ENCODE peak calls at places on chromosome X, in six cellular contexts. Z is GM23338; M is BE2C; N is pancreas; X is CD8-positive, alpha-beta T cell; K is left ventricle myocardium inferior. B is an unnamed sample.

GRCh38 chrX:71622347-71623104 is 4.2 kb upstream of the CXCR3 start:
- DNase-seq in K (peak; percentile 77), N (peak; percentile 74), X (peak; percentile 39), Z (peak; percentile 39), M (peak; percentile 40), B (peak; percentile 89)

GRCh38 chrX:133749951-133750350 is 235.4 kb downstream of the GPC3 start:
- DNase-seq in M (no peak), X (no peak), K (no peak), N (no peak), Z (no peak), B (no peak)

GRCh38 chrX:48972214-48973164 is 845 bp upstream of the KCND1 start:
- DNase-seq in X (no peak), N (no peak), M (peak; percentile 47), Z (peak; percentile 71), K (no peak), B (no peak)

GRCh38 chrX:104565791-104566687 is at the start of gene IL1RAPL2:
- DNase-seq in Z (peak; percentile 86), N (peak; percentile 52), K (no peak), X (no peak), M (peak; percentile 28), B (peak; percentile 48)

GRCh38 chrX:28847423-28847822 is 260.2 kb downstream of the IL1RAPL1 start:
- DNase-seq in Z (no peak), N (no peak), K (peak; percentile 25), M (no peak), X (no peak), B (no peak)

GRCh38 chrX:78708171-78708570 is 39.3 kb upstream of the LPAR4 start:
- DNase-seq in N (no peak), Z (peak; percentile 55), X (no peak), K (no peak), M (no peak), B (no peak)

GRCh38 chrX:29604381-29604780 is 611.0 kb upstream of the MAGEB2 start:
- DNase-seq in X (no peak), Z (no peak), K (no peak), N (no peak), M (no peak), B (no peak)

GRCh38 chrX:153400146-153401132 is 711 bp downstream of the PNMA6E start:
- DNase-seq in X (peak; percentile 15), K (no peak), Z (peak; percentile 76), N (no peak), M (peak; percentile 72), B (no peak)

GRCh38 chrX:76454456-76454927 is 27.0 kb downstream of the MAGEE1 start:
- DNase-seq in N (no peak), X (no peak), K (no peak), Z (peak; percentile 64), M (no peak), B (no peak)

GRCh38 chrX:5586726-5587125 is 641.9 kb downstream of the NLGN4X start:
- DNase-seq in N (no peak), K (no peak), X (no peak), Z (no peak), M (no peak), B (no peak)

GRCh38 chrX:21683910-21684309 is 25.8 kb upstream of the KLHL34 start:
- DNase-seq in K (no peak), X (no peak), N (no peak), M (no peak), Z (no peak), B (no peak)

GRCh38 chrX:100731441-100732281 is at the start of gene SYTL4:
- DNase-seq in N (peak; percentile 42), K (peak; percentile 23), Z (peak; percentile 60), X (no peak), M (no peak), B (peak; percentile 63)

GRCh38 chrX:110671068-110671803 is 124.4 kb downstream of the CHRDL1 start:
- DNase-seq in M (no peak), N (no peak), X (no peak), K (no peak), Z (no peak), B (no peak)

GRCh38 chrX:152646961-152647360 is 9.3 kb downstream of the GABRQ start:
- DNase-seq in M (no peak), Z (no peak), K (no peak), X (no peak), N (no peak), B (no peak)

GRCh38 chrX:43559643-43560042 is 96.5 kb upstream of the MAOA start:
- DNase-seq in Z (peak; percentile 69), M (peak; percentile 26), K (peak; percentile 13), N (no peak), X (peak; percentile 2), B (peak; percentile 12)

GRCh38 chrX:67749536-67749935 is 205.7 kb downstream of the AR start:
- DNase-seq in Z (no peak), N (no peak), X (no peak), M (no peak), K (no peak), B (no peak)

GRCh38 chrX:38627683-38628082 is 66.3 kb downstream of the TSPAN7 start:
- DNase-seq in Z (peak; percentile 76), M (peak; percentile 23), X (no peak), K (no peak), N (no peak), B (no peak)

GRCh38 chrX:11886745-11887144 is 128.7 kb downstream of the MSL3 start:
- DNase-seq in N (no peak), Z (no peak), M (no peak), X (no peak), K (no peak), B (no peak)

GRCh38 chrX:3639236-3639635 is 74.2 kb downstream of the PRKX start:
- DNase-seq in N (no peak), Z (no peak), X (no peak), M (no peak), K (no peak), B (no peak)

GRCh38 chrX:24767557-24767956 is 73.8 kb downstream of the POLA1 start:
- DNase-seq in Z (no peak), M (no peak), N (no peak), X (no peak), K (no peak), B (no peak)

GRCh38 chrX:17459008-17459407 is 84.0 kb downstream of the NHS start:
- DNase-seq in K (peak; percentile 15), M (no peak), X (no peak), N (no peak), Z (no peak), B (no peak)

GRCh38 chrX:130184857-130185256 is 13.1 kb downstream of the RAB33A start:
- DNase-seq in X (no peak), N (no peak), M (no peak), Z (no peak), K (no peak), B (no peak)

GRCh38 chrX:144293229-144293628 is 409.4 kb downstream of the UBE2NL start:
- DNase-seq in N (no peak), K (no peak), X (no peak), M (no peak), Z (no peak), B (no peak)

GRCh38 chrX:139828037-139828436 is 104.8 kb downstream of the ATP11C start:
- DNase-seq in N (no peak), Z (no peak), M (no peak), X (no peak), K (no peak), B (no peak)

GRCh38 chrX:19875051-19875432 is 12.4 kb downstream of the SH3KBP1 start:
- DNase-seq in M (no peak), K (no peak), N (no peak), X (no peak), Z (no peak), B (no peak)
- H3K4me3 ChIP-seq in M (no peak overlapping the region), K (no peak overlapping the region), N (no peak overlapping the region), X (no peak overlapping the region), Z (no peak overlapping the region), B (no peak overlapping the region)

GRCh38 chrX:40092808-40093435 is 4.8 kb downstream of the BCOR start:
- DNase-seq in M (no peak), N (no peak), K (no peak), X (no peak), Z (peak; percentile 69), B (no peak)

GRCh38 chrX:40088803-40089540 is 8.8 kb downstream of the BCOR start:
- DNase-seq in K (no peak), X (no peak), Z (no peak), N (no peak), M (no peak), B (no peak)

GRCh38 chrX:40091691-40092421 is 5.9 kb downstream of the BCOR start:
- DNase-seq in M (no peak), N (no peak), X (no peak), K (no peak), Z (no peak), B (no peak)

GRCh38 chrX:40090050-40090804 is 7.5 kb downstream of the BCOR start:
- DNase-seq in M (no peak), K (peak; percentile 35), N (peak; percentile 56), Z (no peak), X (no peak), B (peak; percentile 43)

GRCh38 chrX:40090961-40091360 is 6.8 kb downstream of the BCOR start:
- DNase-seq in N (no peak), M (no peak), X (no peak), K (no peak), Z (no peak), B (no peak)
- H3K4me3 ChIP-seq in N (peak overlapping the region; percentile 2), M (peak overlapping the region; percentile 29), X (no peak overlapping the region), K (peak overlapping the region; percentile 63), Z (peak overlapping the region; percentile 55), B (peak overlapping the region; percentile 58)

GRCh38 chrX:10173331-10173900 is 16.6 kb downstream of the CLCN4 start:
- DNase-seq in Z (peak; percentile 90), N (no peak), X (no peak), K (no peak), M (no peak), B (peak; percentile 67)
- H3K4me3 ChIP-seq in Z (peak overlapping the region; percentile 29), N (no peak overlapping the region), X (no peak overlapping the region), K (no peak overlapping the region), M (no peak overlapping the region), B (peak overlapping the region; percentile 41)

GRCh38 chrX:73832319-73832718 is 269.3 kb downstream of the CHIC1 start:
- DNase-seq in N (no peak), X (no peak), K (no peak), Z (no peak), M (no peak), B (no peak)

GRCh38 chrX:73829890-73830466 is 267.0 kb downstream of the CHIC1 start:
- DNase-seq in X (no peak), K (no peak), Z (no peak), N (no peak), M (no peak), B (no peak)

GRCh38 chrX:73828080-73828720 is 265.2 kb downstream of the CHIC1 start:
- DNase-seq in K (no peak), X (no peak), N (no peak), M (no peak), Z (no peak), B (no peak)

GRCh38 chrX:73830489-73831414 is 267.8 kb downstream of the CHIC1 start:
- DNase-seq in Z (no peak), X (no peak), K (no peak), M (no peak), N (no peak), B (no peak)

GRCh38 chrX:73831500-73831899 is 268.5 kb downstream of the CHIC1 start:
- DNase-seq in Z (no peak), N (no peak), X (no peak), K (no peak), M (no peak), B (no peak)
- H3K4me3 ChIP-seq in Z (no peak overlapping the region), N (no peak overlapping the region), X (no peak overlapping the region), K (no peak overlapping the region), M (no peak overlapping the region), B (no peak overlapping the region)

GRCh38 chrX:19679787-19680186 is 164.5 kb upstream of the MAP3K15 start:
- DNase-seq in Z (no peak), K (no peak), X (no peak), N (no peak), M (no peak), B (no peak)
- H3K4me3 ChIP-seq in Z (no peak overlapping the region), K (no peak overlapping the region), X (no peak overlapping the region), N (no peak overlapping the region), M (no peak overlapping the region), B (no peak overlapping the region)

GRCh38 chrX:107714196-107714811 is 61.3 kb downstream of the TSC22D3 start:
- DNase-seq in N (no peak), X (no peak), Z (no peak), M (no peak), K (no peak), B (peak; percentile 75)
- H3K4me3 ChIP-seq in N (no peak overlapping the region), X (peak overlapping the region; percentile 91), Z (no peak overlapping the region), M (no peak overlapping the region), K (peak overlapping the region; percentile 76), B (peak overlapping the region; percentile 74)